ENCODE peak calls at places on chromosomes 6 and 20, in four cellular contexts. X, F, U and J are unnamed samples.

GRCh38 chr6:68778356-68779020 is 143.4 kb downstream of the ADGRB3 start:
- DNase-seq in X (no peak), F (no peak), U (no peak), J (no peak)

GRCh38 chr6:159691133-159691962 is 1.7 kb downstream of the SOD2 start:
- DNase-seq in X (peak; percentile 79), F (peak; percentile 67), U (peak; percentile 87), J (no peak)

GRCh38 chr20:40961176-40961575 is 67.4 kb upstream of the TOP1 start:
- DNase-seq in X (no peak), F (no peak), U (no peak), J (peak; percentile 53)

GRCh38 chr20:51195419-51195901 is 172.6 kb upstream of the KCNG1 start:
- DNase-seq in X (no peak), F (no peak), U (peak; percentile 42), J (no peak)

GRCh38 chr20:10489853-10490627 is 54.9 kb downstream of the SLX4IP start:
- DNase-seq in X (no peak), F (no peak), U (no peak), J (no peak)

GRCh38 chr6:170344631-170345576 is 38.3 kb downstream of the FAM120B start:
- DNase-seq in X (peak; percentile 3), F (peak; percentile 5), U (peak; percentile 72), J (no peak)

GRCh38 chr6:133977983-133978895 is 25.2 kb downstream of the TBPL1 start:
- DNase-seq in X (no peak), F (peak; percentile 33), U (peak; percentile 58), J (no peak)

GRCh38 chr20:46111028-46111835 is 6.9 kb upstream of the CD40 start:
- DNase-seq in X (no peak), F (no peak), U (no peak), J (no peak)

GRCh38 chr6:83868639-83869038 is 9.2 kb downstream of the CYB5R4 start:
- DNase-seq in X (peak; percentile 81), F (no peak), U (peak; percentile 82), J (no peak)

GRCh38 chr6:6546318-6547110 is 42.0 kb upstream of the LY86 start:
- DNase-seq in X (no peak), F (no peak), U (peak; percentile 19), J (no peak)

GRCh38 chr6:46255528-46255927 is 84.7 kb upstream of the ENPP5 start:
- DNase-seq in X (no peak), F (no peak), U (no peak), J (peak; percentile 53)

GRCh38 chr6:91653954-91654843 is 1067.3 kb upstream of the MAP3K7 start:
- DNase-seq in X (no peak), F (no peak), U (no peak), J (no peak)

GRCh38 chr6:91654844-91655192 is 1067.9 kb upstream of the MAP3K7 start:
- DNase-seq in X (no peak), F (no peak), U (no peak), J (no peak)

DNA sequence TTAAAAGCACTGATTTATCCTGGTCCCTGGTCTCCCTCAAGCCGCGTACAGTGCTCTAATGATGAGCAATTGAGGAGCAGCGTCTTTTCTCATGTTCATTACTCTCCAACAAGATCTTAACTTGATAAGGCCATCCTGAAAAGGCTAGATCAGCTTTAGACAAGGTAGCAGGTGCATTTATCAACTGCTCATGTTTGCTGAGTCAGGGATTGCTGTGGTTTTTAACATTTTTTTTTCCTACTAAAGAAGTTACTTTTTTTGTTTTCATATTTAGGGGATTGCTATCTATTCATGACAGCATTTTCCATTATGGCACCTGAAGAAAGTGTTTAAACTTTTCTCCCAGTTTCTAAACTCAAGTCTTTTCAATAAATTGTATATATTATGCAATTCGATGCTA is 1066.5 kb upstream of the MAP3K7 start:
- DNase-seq in X (no peak), F (no peak), U (no peak), J (no peak)
- TF ChIP-seq CTCF in X (no peak), F (no peak), U (no peak), J (no peak)

GRCh38 chr6:18219611-18220010 is 44.7 kb downstream of the DEK start:
- DNase-seq in X (no peak), F (no peak), U (no peak), J (peak; percentile 45)
- TF ChIP-seq CTCF in X (no peak), F (no peak), U (no peak), J (no peak)

GRCh38 chr20:6829510-6830116 is 62.1 kb downstream of the BMP2 start:
- DNase-seq in X (no peak), F (no peak), U (peak; percentile 54), J (no peak)
- TF ChIP-seq CTCF in X (peak; percentile 24), F (no peak), U (peak; percentile 21), J (no peak)

DNA sequence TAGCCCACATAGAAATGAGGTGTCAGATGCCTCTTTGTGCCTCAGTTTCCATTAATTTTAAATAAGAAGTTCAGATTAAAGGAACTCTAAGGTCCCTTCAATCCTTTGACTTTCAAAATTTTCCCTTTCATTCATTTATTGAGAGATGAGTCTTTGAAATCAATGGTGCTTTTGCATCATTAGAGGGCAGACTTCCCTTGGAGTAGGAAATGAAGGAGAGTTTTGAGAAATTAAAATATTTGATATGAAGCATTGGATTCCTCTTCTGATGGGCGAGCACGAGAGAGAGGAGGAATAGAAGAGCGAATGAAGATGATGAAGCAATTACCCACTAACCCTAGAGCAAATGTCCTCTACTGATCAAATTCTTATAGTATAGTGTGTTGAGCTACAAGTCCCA is 105.7 kb downstream of the EDN1 start:
- DNase-seq in X (no peak), F (no peak), U (no peak), J (no peak)
- TF ChIP-seq CTCF in X (peak; percentile 49), F (peak; percentile 17), U (no peak), J (no peak)

DNA sequence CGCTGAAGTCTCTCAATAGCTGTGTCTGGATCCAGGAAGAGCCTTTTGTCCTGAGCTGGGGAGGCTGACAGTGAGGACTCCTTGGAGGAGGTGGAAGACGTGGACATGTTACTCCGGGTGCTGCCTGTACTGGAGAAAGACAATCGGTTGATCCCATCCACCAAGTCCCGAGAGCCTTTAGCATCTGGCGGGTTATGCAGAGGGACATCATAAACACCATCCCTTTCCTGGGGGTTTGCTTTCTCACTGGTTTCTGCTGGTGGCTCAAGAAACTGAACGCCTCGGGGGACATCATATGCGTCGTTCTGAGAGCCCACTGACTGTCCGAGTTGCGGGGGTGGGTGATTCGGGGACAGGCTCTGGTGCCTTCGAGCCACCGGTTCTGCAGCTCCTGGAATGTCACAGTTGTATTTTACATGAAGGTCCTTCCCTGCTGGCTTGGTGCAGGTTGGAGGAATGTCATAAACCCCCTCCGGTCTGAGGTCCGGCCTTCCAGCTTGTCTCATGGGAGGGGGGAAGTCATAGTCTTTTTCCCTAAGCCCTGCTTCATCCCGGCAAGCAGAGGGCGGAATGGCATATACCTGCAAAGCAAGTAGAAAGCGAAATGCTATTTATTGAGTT is 41.7 kb downstream of the NEDD9 start:
- DNase-seq in X (no peak), F (no peak), U (no peak), J (no peak)
- TF ChIP-seq CTCF in X (no peak), F (no peak), U (no peak), J (no peak)

GRCh38 chr6:33798343-33798848 is 5.4 kb downstream of the MLN start:
- DNase-seq in X (no peak), F (no peak), U (no peak), J (no peak)

GRCh38 chr6:33792990-33793389 is 4.1 kb upstream of the LEMD2 start:
- DNase-seq in X (no peak), F (no peak), U (no peak), J (no peak)

GRCh38 chr6:33797635-33798342 is 6.0 kb downstream of the MLN start:
- DNase-seq in X (no peak), F (no peak), U (no peak), J (no peak)

GRCh38 chr6:33790910-33791309 is 2.0 kb upstream of the LEMD2 start:
- DNase-seq in X (no peak), F (no peak), U (no peak), J (no peak)

GRCh38 chr6:33794910-33795615 is 6.1 kb upstream of the LEMD2 start:
- DNase-seq in X (no peak), F (no peak), U (no peak), J (no peak)
- TF ChIP-seq CTCF in X (no peak), F (no peak), U (no peak), J (no peak)

DNA sequence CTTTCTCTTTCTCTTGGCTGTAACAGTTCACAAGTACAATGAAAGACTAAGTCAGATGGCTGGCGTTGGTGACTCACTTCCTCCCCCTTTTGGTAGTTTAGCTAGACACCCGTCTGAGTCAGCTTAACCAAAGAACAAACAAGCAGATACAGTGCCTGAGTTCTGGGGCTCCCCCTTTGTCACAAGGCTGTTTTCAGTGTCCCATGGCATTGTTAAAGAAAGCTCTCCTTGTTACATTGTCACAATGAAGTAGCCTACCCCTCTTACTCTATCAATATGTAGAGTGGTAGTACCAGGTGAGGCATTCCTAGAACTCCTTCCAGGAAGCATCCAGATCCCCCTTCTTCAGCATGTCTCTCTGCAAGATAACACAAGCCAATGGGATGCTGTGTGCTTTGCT is 38.6 kb downstream of the KIAA0408 start:
- DNase-seq in X (peak; percentile 73), F (peak; percentile 84), U (peak; percentile 89), J (no peak)
- TF ChIP-seq CTCF in X (peak; percentile 47), F (peak; percentile 54), U (peak; percentile 6), J (peak; percentile 51)

DNA sequence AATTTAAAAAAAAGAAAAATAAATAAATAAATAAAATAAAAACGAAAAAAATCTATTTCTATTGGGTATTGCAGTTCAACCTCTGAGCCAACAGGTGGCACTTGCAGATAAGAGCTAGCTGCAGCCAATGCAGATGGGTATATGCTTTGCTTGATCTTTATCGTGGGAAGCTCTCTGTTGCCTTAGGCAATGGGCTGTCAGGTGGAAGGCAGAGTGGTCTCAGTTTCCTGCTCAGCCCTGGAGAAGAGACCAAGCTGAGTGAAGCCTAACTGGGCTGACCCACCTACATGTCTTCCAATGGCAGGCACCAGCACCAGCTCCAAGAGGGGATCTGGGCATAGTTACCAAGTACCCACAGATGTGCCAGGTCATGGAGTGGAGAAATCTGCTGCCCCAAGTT is 95.0 kb downstream of the AK9 start:
- DNase-seq in X (peak; percentile 27), F (peak; percentile 19), U (peak; percentile 12), J (no peak)
- TF ChIP-seq CTCF in X (peak; percentile 62), F (peak; percentile 64), U (peak; percentile 30), J (no peak)

GRCh38 chr6:37807656-37808055 is 11.9 kb upstream of the ZFAND3 start:
- DNase-seq in X (no peak), F (no peak), U (peak; percentile 21), J (no peak)
- TF ChIP-seq CTCF in X (peak; percentile 2), F (no peak), U (peak; percentile 1), J (no peak)